ENCODE peak calls at places on chromosome 18, in four cellular contexts. G, N, U and L are unnamed samples.

GRCh38 chr18:13258792-13259385 is 40.3 kb downstream of the LDLRAD4 start:
- DNase-seq in G (no peak), N (no peak), U (no peak), L (no peak)

GRCh38 chr18:79405781-79406575 is 10.2 kb downstream of the NFATC1 start:
- DNase-seq in G (no peak), N (no peak), U (no peak), L (peak; percentile 85)

GRCh38 chr18:23814977-23815614 is 125.8 kb downstream of the LAMA3 start:
- DNase-seq in G (no peak), N (no peak), U (no peak), L (no peak)

GRCh38 chr18:79546781-79547272 is 132.8 kb upstream of the CTDP1 start:
- DNase-seq in G (no peak), N (no peak), U (no peak), L (no peak)

GRCh38 chr18:78788161-78788560 is 191.5 kb upstream of the SALL3 start:
- DNase-seq in G (no peak), N (no peak), U (no peak), L (no peak)

GRCh38 chr18:75036941-75037516 is 171.9 kb downstream of the PTGR3 start:
- DNase-seq in G (peak; percentile 2), N (no peak), U (no peak), L (no peak)

GRCh38 chr18:77000527-77000926 is 132.1 kb downstream of the MBP start:
- DNase-seq in G (peak; percentile 72), N (peak; percentile 80), U (peak; percentile 81), L (no peak)

GRCh38 chr18:63775166-63775730 is at the start of gene SERPINB7:
- DNase-seq in G (peak; percentile 91), N (no peak), U (no peak), L (no peak)

GRCh38 chr18:48826271-48826670 is 124.5 kb downstream of the SMAD7 start:
- DNase-seq in G (no peak), N (no peak), U (no peak), L (no peak)

GRCh38 chr18:58195278-58195721 is 151.3 kb downstream of the NEDD4L start:
- DNase-seq in G (no peak), N (peak; percentile 70), U (peak; percentile 92), L (no peak)

GRCh38 chr18:75408554-75409506 is 18.7 kb downstream of the SMIM21 start:
- DNase-seq in G (peak; percentile 99), N (no peak), U (peak; percentile 86), L (no peak)

GRCh38 chr18:48521723-48522122 is 17.1 kb upstream of the CTIF start:
- DNase-seq in G (no peak), N (no peak), U (no peak), L (no peak)